ENCODE peak calls at places on chromosomes 12 and 14, in six cellular contexts. M is upper lobe of left lung, C is ovary, D is stomach, X is H1, G is tibial nerve. W is an unnamed sample.

GRCh38 chr12:118136559-118137003 is 657 bp downstream of the PEBP1 start:
- DNase-seq in M (peak; percentile 60), C (peak; percentile 69), D (peak; percentile 50), X (no peak), G (no peak), W (peak; percentile 75)

GRCh38 chr14:52461721-52462120 is 90.6 kb downstream of the TXNDC16 start:
- DNase-seq in M (no peak), C (no peak), D (no peak), X (no peak), G (no peak), W (no peak)

GRCh38 chr12:33795536-33795935 is 226.8 kb upstream of the ALG10 start:
- DNase-seq in M (no peak), C (no peak), D (no peak), X (no peak), G (no peak), W (no peak)

GRCh38 chr14:59363545-59364226 is 101.5 kb downstream of the GPR135 start:
- DNase-seq in M (no peak), C (no peak), D (no peak), X (no peak), G (no peak), W (no peak)

GRCh38 chr12:89984846-89985245 is 276.2 kb upstream of the ATP2B1 start:
- DNase-seq in M (no peak), C (no peak), D (no peak), X (no peak), G (no peak), W (no peak)

GRCh38 chr12:121829250-121829918 is 25.6 kb downstream of the SETD1B start:
- DNase-seq in M (no peak), C (no peak), D (no peak), X (no peak), G (no peak), W (no peak)

GRCh38 chr14:22434901-22435565 is 154.0 kb downstream of the DAD1 start:
- DNase-seq in M (no peak), C (no peak), D (no peak), X (no peak), G (no peak), W (no peak)

GRCh38 chr14:30223385-30223785 is 295.7 kb upstream of the PRKD1 start:
- DNase-seq in M (peak; percentile 74), C (peak; percentile 49), D (peak; percentile 90), X (no peak), G (peak; percentile 48), W (peak; percentile 80)

GRCh38 chr12:12350868-12351463 is 924 bp upstream of the MANSC1 start:
- DNase-seq in M (no peak), C (no peak), D (no peak), X (no peak), G (no peak), W (no peak)

GRCh38 chr14:104248203-104249055 is 110.0 kb downstream of the KIF26A start:
- DNase-seq in M (peak; percentile 19), C (peak; percentile 15), D (peak; percentile 17), X (no peak), G (no peak), W (no peak)

GRCh38 chr12:109582636-109583035 is 9.0 kb downstream of the MVK start:
- DNase-seq in M (peak; percentile 91), C (no peak), D (no peak), X (no peak), G (no peak), W (no peak)

GRCh38 chr14:32366995-32367394 is 37.9 kb downstream of the AKAP6 start:
- DNase-seq in M (no peak), C (no peak), D (no peak), X (no peak), G (no peak), W (no peak)

GRCh38 chr14:52032196-52032865 is 36.5 kb downstream of the NID2 start:
- DNase-seq in M (no peak), C (no peak), D (no peak), X (no peak), G (no peak), W (no peak)

GRCh38 chr12:4997939-4998338 is 45.7 kb upstream of the KCNA5 start:
- DNase-seq in M (peak; percentile 8), C (no peak), D (no peak), X (no peak), G (no peak), W (peak; percentile 79)

GRCh38 chr12:48486261-48486660 is 4.0 kb downstream of the C12orf54 start:
- DNase-seq in M (no peak), C (no peak), D (no peak), X (no peak), G (no peak), W (no peak)

GRCh38 chr12:120677765-120678473 is 9.0 kb upstream of the MLEC start:
- DNase-seq in M (no peak), C (no peak), D (no peak), X (no peak), G (no peak), W (no peak)

GRCh38 chr14:75434557-75435248 is 6.9 kb downstream of the JDP2 start:
- DNase-seq in M (no peak), C (no peak), D (no peak), X (no peak), G (no peak), W (no peak)

GRCh38 chr14:69570836-69571330 is 3.8 kb downstream of the CCDC177 start:
- DNase-seq in M (no peak), C (no peak), D (no peak), X (no peak), G (no peak), W (no peak)

GRCh38 chr12:45648070-45648469 is 81.4 kb upstream of the ARID2 start:
- DNase-seq in M (no peak), C (no peak), D (peak; percentile 46), X (no peak), G (no peak), W (no peak)

GRCh38 chr12:12883369-12884001 is 7.9 kb upstream of the GPRC5A start:
- DNase-seq in M (peak; percentile 60), C (no peak), D (peak; percentile 47), X (no peak), G (no peak), W (peak; percentile 26)

GRCh38 chr14:90644882-90645281 is 171.3 kb downstream of the TTC7B start:
- DNase-seq in M (no peak), C (no peak), D (no peak), X (no peak), G (no peak), W (no peak)

GRCh38 chr12:92570056-92570753 is 132.6 kb upstream of the PLEKHG7 start:
- DNase-seq in M (peak; percentile 43), C (no peak), D (peak; percentile 61), X (no peak), G (no peak), W (peak; percentile 75)

GRCh38 chr14:88481794-88482193 is 73.0 kb downstream of the PTPN21 start:
- DNase-seq in M (peak; percentile 71), C (no peak), D (no peak), X (no peak), G (no peak), W (no peak)

GRCh38 chr14:88478931-88479330 is 75.9 kb downstream of the PTPN21 start:
- DNase-seq in M (no peak), C (no peak), D (no peak), X (no peak), G (no peak), W (no peak)

GRCh38 chr14:88479574-88479987 is 75.2 kb downstream of the PTPN21 start:
- DNase-seq in M (no peak), C (no peak), D (no peak), X (no peak), G (no peak), W (no peak)

GRCh38 chr14:88482524-88482923 is 72.3 kb downstream of the PTPN21 start:
- DNase-seq in M (no peak), C (no peak), D (no peak), X (peak; percentile 25), G (no peak), W (no peak)

DNA sequence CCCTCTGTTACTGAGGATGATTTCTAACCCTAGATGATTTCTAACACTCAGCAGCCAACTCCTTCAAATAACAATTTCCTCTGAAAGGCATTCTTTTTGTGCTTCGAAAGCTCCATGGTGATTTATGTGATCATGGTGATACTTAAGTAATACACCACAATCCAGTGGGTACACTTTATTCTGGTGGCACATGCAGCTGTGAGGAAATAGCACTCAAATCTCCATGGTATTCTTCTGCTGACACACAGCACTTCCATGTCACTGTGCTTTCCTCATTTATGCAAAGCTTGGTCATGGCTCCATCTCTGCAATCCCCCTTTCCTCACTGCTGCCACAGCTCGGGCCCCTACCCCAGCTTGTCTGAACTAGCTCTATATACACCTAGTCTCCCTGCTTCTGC is 73.7 kb downstream of the PTPN21 start:
- DNase-seq in M (no peak), C (no peak), D (no peak), X (no peak), G (no peak), W (no peak)
- H3K4me1 ChIP-seq in M (peaks cover 11% of the 10 kb centered on the region), C (peaks cover 2% of the 10 kb centered on the region), D (no peaks in the 10 kb centered on the region), X (peaks cover 20% of the 10 kb centered on the region), G (no peaks in the 10 kb centered on the region), W (peaks cover 8% of the 10 kb centered on the region)

GRCh38 chr12:65879878-65880277 is 55.6 kb downstream of the HMGA2 start:
- DNase-seq in M (no peak), C (no peak), D (no peak), X (no peak), G (no peak), W (no peak)
- TF ChIP-seq EP300 in M (no peak), C (no peak), D (no peak), X (no peak), G (no peak), W (no peak)

DNA sequence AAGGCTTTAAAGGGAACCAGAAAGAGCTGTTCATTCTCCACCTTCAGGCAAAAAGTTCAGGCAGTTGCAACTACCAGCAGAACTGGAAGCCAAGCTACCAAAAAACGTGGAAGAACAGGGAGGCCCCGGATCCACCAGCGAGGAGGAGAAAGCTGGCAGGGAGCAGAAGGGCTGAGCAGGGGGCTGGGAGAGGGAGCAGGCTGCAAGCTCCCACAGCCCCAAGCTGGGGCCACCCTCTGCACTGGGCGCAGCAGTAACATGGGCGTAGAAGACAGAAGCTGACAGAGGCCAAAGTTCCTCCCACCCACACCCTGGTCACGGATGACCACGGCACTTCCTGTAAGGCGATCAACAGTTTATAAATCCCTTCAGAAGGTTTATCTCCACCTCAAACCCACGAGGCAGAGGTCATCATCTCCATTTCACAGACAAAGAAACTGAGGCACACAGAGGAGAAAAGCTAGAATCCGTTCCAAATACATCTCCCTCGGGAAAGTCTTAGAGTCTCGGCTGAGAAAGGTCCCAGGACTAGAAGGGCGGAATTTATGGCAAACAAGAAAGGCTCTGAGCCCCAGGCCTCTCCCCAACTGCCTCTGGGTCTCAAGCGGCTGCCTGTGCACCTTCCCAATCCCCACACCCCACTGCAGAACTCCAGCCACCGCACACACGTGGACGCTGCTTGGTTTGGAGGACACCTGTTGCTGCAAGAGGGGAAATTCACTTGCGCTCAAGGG is 1.8 kb downstream of the CCDC85C start:
- DNase-seq in M (peak; percentile 70), C (no peak), D (peak; percentile 38), X (no peak), G (no peak), W (peak; percentile 81)
- H3K4me1 ChIP-seq in M (peaks cover 74% of the 10 kb centered on the region), C (peaks cover 31% of the 10 kb centered on the region), D (peaks cover 77% of the 10 kb centered on the region), X (peaks cover 23% of the 10 kb centered on the region), G (peaks cover 34% of the 10 kb centered on the region), W (peaks cover 53% of the 10 kb centered on the region)

GRCh38 chr14:57273236-57273635 is 4.5 kb downstream of the AP5M1 start:
- DNase-seq in M (no peak), C (no peak), D (no peak), X (no peak), G (no peak), W (no peak)

GRCh38 chr14:57266060-57266459 is 2.6 kb downstream of the EXOC5 start:
- DNase-seq in M (no peak), C (no peak), D (no peak), X (no peak), G (no peak), W (no peak)

GRCh38 chr14:57268161-57269067 is at the start of the genes AP5M1 and EXOC5:
- DNase-seq in M (peak; percentile 93), C (peak; percentile 90), D (peak; percentile 92), X (peak; percentile 64), G (peak; percentile 81), W (peak; percentile 94)
- TF ChIP-seq EP300 in M (no peak), C (no peak), D (no peak), X (no peak), G (peak; percentile 55), W (no peak)